ENCODE peak calls at places on chromosomes 13 and 19, in eight cellular contexts. O is astrocyte of the hippocampus; H is non-pigmented ciliary epithelial cell; P is epithelial cell of esophagus; L is NCI-H1105 treated with DMSO at 0.1 percent for 48 hours; D is pancreas; Q is stimulated activated CD4-positive, alpha-beta T cell treated with anti-CD3 and anti-CD28 coated beads, Interleukin-4, amount 100 ng/mL, for 4 hours; S is GM20000. W is an unnamed sample.

GRCh38 chr19:7781157-7781556 is 18.1 kb downstream of the CLEC4M start:
- DNase-seq in H (no peak), D (no peak), L (no peak), O (no peak), P (no peak), S (no peak), Q (no peak), W (no peak)

GRCh38 chr13:73364706-73365105 is 305.9 kb downstream of the KLF5 start:
- DNase-seq in D (no peak), P (no peak), Q (no peak), S (no peak), L (no peak), O (no peak), H (no peak), W (no peak)

GRCh38 chr19:44620667-44621066 is 7.3 kb downstream of the IGSF23 start:
- DNase-seq in P (no peak), L (no peak), Q (no peak), D (no peak), S (no peak), H (no peak), O (no peak), W (no peak)

GRCh38 chr19:16200038-16200775 is 2.5 kb downstream of the AP1M1 start:
- DNase-seq in O (no peak), S (no peak), L (no peak), H (no peak), P (peak), Q (no peak), D (no peak), W (no peak)

GRCh38 chr19:21850636-21851255 is 14.8 kb upstream of the ZNF43 start:
- DNase-seq in L (no peak), O (peak), H (no peak), Q (no peak), D (no peak), P (no peak), S (no peak), W (no peak)

GRCh38 chr19:18278521-18279265 is 2.7 kb downstream of the JUND start:
- DNase-seq in D (no peak), O (peak), S (no peak), H (no peak), P (no peak), Q (peak), L (no peak), W (no peak)

GRCh38 chr19:39411006-39411831 is 1.2 kb upstream of the PLEKHG2 start:
- DNase-seq in S (peak), O (peak), D (peak), Q (no peak), H (no peak), P (peak), L (no peak), W (no peak)

GRCh38 chr19:18013621-18014111 is 5.7 kb downstream of the ARRDC2 start:
- DNase-seq in P (no peak), O (peak), Q (no peak), S (peak), L (no peak), D (no peak), H (no peak), W (no peak)

GRCh38 chr13:52650731-52651130 is 1.9 kb upstream of the SUGT1 start:
- DNase-seq in O (peak), L (no peak), H (no peak), S (no peak), D (no peak), Q (no peak), P (no peak), W (no peak)

GRCh38 chr13:38308736-38309135 is 40.9 kb upstream of the UFM1 start:
- DNase-seq in O (peak), Q (no peak), P (peak), D (no peak), S (no peak), H (peak), L (no peak), W (peak)

GRCh38 chr19:14719162-14719561 is 29.3 kb downstream of the ZNF333 start:
- DNase-seq in S (no peak), L (no peak), O (no peak), P (no peak), H (no peak), Q (no peak), D (no peak), W (no peak)

GRCh38 chr19:17775991-17776803 is 18.7 kb upstream of the B3GNT3 start:
- DNase-seq in O (no peak), P (no peak), H (no peak), S (peak), D (no peak), L (no peak), Q (no peak), W (no peak)

GRCh38 chr13:96779691-96780090 is 214.6 kb downstream of the OXGR1 start:
- DNase-seq in D (no peak), Q (no peak), L (no peak), S (no peak), O (no peak), H (no peak), P (no peak), W (no peak)

GRCh38 chr13:49112782-49113525 is 107.2 kb upstream of the MLNR start:
- DNase-seq in P (no peak), H (no peak), Q (no peak), O (peak), D (no peak), L (no peak), S (no peak), W (no peak)

GRCh38 chr19:42254083-42254849 is 662 bp downstream of the ERF start:
- DNase-seq in P (peak), L (peak), O (peak), H (no peak), D (peak), Q (peak), S (peak), W (no peak)

GRCh38 chr19:17125728-17126677 is 50.4 kb downstream of the MYO9B start:
- DNase-seq in H (no peak), S (peak), L (no peak), Q (peak), D (peak), P (no peak), O (peak), W (no peak)

GRCh38 chr19:38774181-38774950 is 1.0 kb upstream of the LGALS7 start:
- DNase-seq in Q (no peak), L (no peak), D (no peak), P (no peak), H (no peak), O (no peak), S (no peak), W (no peak)

GRCh38 chr13:37878496-37878895 is 8.9 kb upstream of the TRPC4 start:
- DNase-seq in L (no peak), O (peak), P (no peak), H (no peak), S (no peak), D (no peak), Q (no peak), W (peak)

GRCh38 chr19:43306097-43306496 is 36.8 kb upstream of the PSG9 start:
- DNase-seq in H (no peak), S (no peak), L (no peak), P (peak), Q (no peak), O (no peak), D (no peak), W (no peak)

GRCh38 chr13:51614350-51614786 is 30.1 kb downstream of the WDFY2 start:
- DNase-seq in O (no peak), P (no peak), D (no peak), S (peak), L (no peak), H (no peak), Q (peak), W (no peak)

GRCh38 chr19:10288662-10289166 is 1.0 kb upstream of the ICAM5 start:
- DNase-seq in D (no peak), S (peak), Q (peak), L (peak), H (no peak), P (peak), O (peak), W (no peak)

GRCh38 chr19:916645-917322 is 349 bp upstream of the KISS1R start:
- DNase-seq in L (no peak), P (no peak), S (no peak), D (no peak), O (no peak), H (no peak), Q (peak), W (no peak)

GRCh38 chr19:8399681-8400188 is 9.6 kb downstream of the RAB11B start:
- DNase-seq in Q (no peak), D (no peak), L (no peak), O (no peak), S (peak), P (no peak), H (no peak), W (no peak)

GRCh38 chr13:75544681-75545333 is 4.8 kb upstream of the UCHL3 start:
- DNase-seq in Q (no peak), S (no peak), D (no peak), H (peak), L (no peak), O (peak), P (peak), W (peak)

GRCh38 chr19:4951671-4952070 is 17.2 kb upstream of the KDM4B start:
- DNase-seq in D (no peak), H (no peak), L (no peak), O (no peak), P (no peak), S (no peak), Q (no peak), W (no peak)

GRCh38 chr19:1568320-1569019 is at the start of gene MEX3D:
- DNase-seq in P (peak), L (peak), D (peak), S (peak), H (no peak), Q (peak), O (peak), W (no peak)

GRCh38 chr19:6222884-6223283 is 56.9 kb downstream of the MLLT1 start:
- DNase-seq in L (no peak), H (no peak), P (peak), O (no peak), Q (no peak), S (no peak), D (no peak), W (no peak)

GRCh38 chr19:35449347-35450043 is 1.4 kb downstream of the FFAR2 start:
- DNase-seq in D (no peak), O (no peak), P (peak), S (no peak), L (peak), H (no peak), Q (no peak), W (no peak)

GRCh38 chr13:71374471-71375041 is 492.4 kb downstream of the DACH1 start:
- DNase-seq in S (no peak), H (no peak), O (peak), P (peak), Q (no peak), D (no peak), L (no peak), W (no peak)

GRCh38 chr19:51375504-51376221 is 3.2 kb upstream of the NKG7 start:
- DNase-seq in D (peak), L (no peak), S (no peak), H (no peak), P (no peak), Q (no peak), O (no peak), W (no peak)

GRCh38 chr19:10116085-10116865 is 3.4 kb downstream of the EIF3G start:
- DNase-seq in D (no peak), Q (no peak), P (no peak), L (no peak), H (no peak), O (no peak), S (no peak), W (no peak)

GRCh38 chr19:51750381-51751124 is 1.1 kb downstream of the FPR1 start:
- DNase-seq in H (no peak), S (no peak), P (no peak), Q (no peak), D (no peak), L (no peak), O (peak), W (no peak)

GRCh38 chr19:29540128-29540527 is 14.3 kb downstream of the VSTM2B start:
- DNase-seq in D (peak), Q (no peak), S (no peak), P (no peak), O (no peak), H (no peak), L (no peak), W (no peak)

GRCh38 chr19:56748443-56748842 is 76.9 kb upstream of the ZNF835 start:
- DNase-seq in H (no peak), O (peak), P (no peak), L (peak), S (no peak), Q (no peak), D (no peak), W (no peak)